ENCODE peak calls at places on chromosomes 1 and 21, in four cellular contexts. B is NCI-H187, E is brain microvascular endothelial cell, V is D341Med. J is an unnamed sample.

GRCh38 chr1:156284112-156284511 is at the start of gene TMEM79:
- DNase-seq in B (no peak), E (no peak), V (no peak), J (no peak)

GRCh38 chr1:45953934-45954333 is 150.5 kb downstream of the MAST2 start:
- DNase-seq in B (no peak), E (no peak), V (no peak), J (no peak)

GRCh38 chr1:119220980-119221379 is 80.5 kb upstream of the WARS2 start:
- DNase-seq in B (no peak), E (peak), V (no peak), J (no peak)

GRCh38 chr1:45009956-45010854 is 919 bp downstream of the HECTD3 start:
- DNase-seq in B (no peak), E (no peak), V (peak), J (no peak)

GRCh38 chr1:205318231-205318991 is 3.1 kb downstream of the NUAK2 start:
- DNase-seq in B (peak), E (no peak), V (no peak), J (no peak)

GRCh38 chr1:6484826-6485139 is 6.7 kb downstream of the PLEKHG5 start:
- DNase-seq in B (no peak), E (no peak), V (no peak), J (no peak)

GRCh38 chr1:24391882-24392603 is 21.5 kb downstream of the STPG1 start:
- DNase-seq in B (no peak), E (peak), V (peak), J (peak)

GRCh38 chr21:26939532-26940181 is 27.2 kb downstream of the ADAMTS5 start:
- DNase-seq in B (no peak), E (no peak), V (no peak), J (peak)

GRCh38 chr1:150703427-150703826 is 6.5 kb upstream of the GOLPH3L start:
- DNase-seq in B (no peak), E (no peak), V (no peak), J (no peak)

GRCh38 chr1:209561561-209561960 is 22.0 kb upstream of the CAMK1G start:
- DNase-seq in B (no peak), E (no peak), V (no peak), J (no peak)

GRCh38 chr1:1440941-1441888 is 5.7 kb downstream of the VWA1 start:
- DNase-seq in B (no peak), E (no peak), V (peak), J (peak)

GRCh38 chr1:42963378-42964005 is 4.8 kb upstream of the SLC2A1 start:
- DNase-seq in B (no peak), E (peak), V (no peak), J (no peak)

GRCh38 chr1:77412794-77413530 is 131.1 kb downstream of the AK5 start:
- DNase-seq in B (no peak), E (no peak), V (no peak), J (no peak)

GRCh38 chr1:207752456-207753132 is 740 bp downstream of the CD46 start:
- DNase-seq in B (no peak), E (no peak), V (peak), J (peak)

GRCh38 chr1:47348246-47348645 is 14.7 kb downstream of the CMPK1 start:
- DNase-seq in B (no peak), E (no peak), V (no peak), J (no peak)

GRCh38 chr1:158685068-158685467 is 1.4 kb downstream of the SPTA1 start:
- DNase-seq in B (no peak), E (no peak), V (no peak), J (no peak)

GRCh38 chr1:30478799-30479198 is 244.6 kb downstream of the MATN1 start:
- DNase-seq in B (no peak), E (no peak), V (no peak), J (no peak)

GRCh38 chr1:192442736-192443135 is 125.9 kb downstream of the RGS21 start:
- DNase-seq in B (no peak), E (no peak), V (no peak), J (no peak)

GRCh38 chr1:54439550-54440223 is 33.5 kb upstream of the SSBP3 start:
- DNase-seq in B (no peak), E (no peak), V (no peak), J (no peak)

GRCh38 chr21:32934829-32935228 is 90.9 kb upstream of the OLIG2 start:
- DNase-seq in B (no peak), E (no peak), V (no peak), J (no peak)

GRCh38 chr1:31583082-31583994 is 7.0 kb downstream of the TINAGL1 start:
- DNase-seq in B (no peak), E (no peak), V (no peak), J (peak)